ENCODE peak calls at places on chromosome 14, in seven cellular contexts. T is A549, W is ureter, Q is neural crest cell, U is psoas muscle, R is pancreas, P is astrocyte. V is an unnamed sample.

GRCh38 chr14:104803280-104803915 is 2.5 kb downstream of the ZBTB42 start:
- DNase-seq in P (no peak), W (no peak), U (no peak), R (peak; percentile 69), T (no peak), Q (no peak), V (no peak)

GRCh38 chr14:96181188-96181762 is 23.4 kb upstream of the BDKRB2 start:
- DNase-seq in Q (no peak), R (no peak), W (no peak), P (no peak), U (no peak), T (no peak), V (no peak)

GRCh38 chr14:93464271-93464670 is 33.5 kb downstream of the UNC79 start:
- DNase-seq in U (no peak), P (no peak), W (no peak), T (no peak), Q (no peak), R (no peak), V (peak; percentile 16)

GRCh38 chr14:44030963-44031362 is 476.1 kb downstream of the FSCB start:
- DNase-seq in P (no peak), Q (no peak), R (no peak), W (no peak), U (no peak), T (no peak), V (peak; percentile 18)

GRCh38 chr14:70809238-70810214 is at the start of gene MAP3K9:
- DNase-seq in Q (peak; percentile 85), T (peak; percentile 97), R (peak; percentile 99), W (peak; percentile 95), P (peak; percentile 85), U (peak; percentile 87), V (peak; percentile 100)

GRCh38 chr14:94115068-94115591 is 4.6 kb downstream of the IFI27 start:
- DNase-seq in T (no peak), P (no peak), Q (no peak), R (no peak), W (no peak), U (no peak), V (no peak)

GRCh38 chr14:99647407-99647806 is 2.5 kb downstream of the HHIPL1 start:
- DNase-seq in W (no peak), U (no peak), T (no peak), P (peak; percentile 73), R (no peak), Q (no peak), V (peak; percentile 40)

GRCh38 chr14:52241102-52241793 is 26.2 kb upstream of the PTGDR start:
- DNase-seq in T (no peak), Q (no peak), R (no peak), P (peak; percentile 73), U (no peak), W (no peak), V (no peak)

GRCh38 chr14:53411110-53411509 is 258.0 kb upstream of the DDHD1 start:
- DNase-seq in P (peak; percentile 91), U (no peak), T (no peak), Q (no peak), W (no peak), R (no peak), V (no peak)

GRCh38 chr14:42140831-42141279 is 534.2 kb downstream of the LRFN5 start:
- DNase-seq in W (no peak), U (no peak), Q (no peak), T (peak; percentile 4), P (peak; percentile 67), R (no peak), V (no peak)

GRCh38 chr14:63030113-63030512 is 15.1 kb downstream of the KCNH5 start:
- DNase-seq in U (no peak), R (no peak), T (no peak), P (no peak), Q (no peak), W (no peak), V (peak; percentile 59)

GRCh38 chr14:21136024-21136423 is 19.8 kb downstream of the OR5AU1 start:
- DNase-seq in P (peak; percentile 10), T (peak; percentile 50), Q (no peak), R (no peak), W (no peak), U (no peak), V (peak; percentile 19)

GRCh38 chr14:29262979-29263378 is 496.4 kb downstream of the FOXG1 start:
- DNase-seq in T (no peak), R (no peak), U (no peak), P (peak; percentile 46), Q (no peak), W (no peak), V (peak; percentile 14)

GRCh38 chr14:89648924-89649323 is 231.9 kb upstream of the FOXN3 start:
- DNase-seq in R (no peak), T (no peak), P (no peak), W (no peak), Q (no peak), U (no peak), V (no peak)

GRCh38 chr14:74949211-74949610 is 6.2 kb downstream of the PGF start:
- DNase-seq in R (peak; percentile 63), T (no peak), U (no peak), W (no peak), Q (no peak), P (no peak), V (no peak)

GRCh38 chr14:29803045-29803444 is 124.6 kb downstream of the PRKD1 start:
- DNase-seq in R (no peak), U (no peak), T (no peak), P (no peak), Q (no peak), W (no peak), V (no peak)

V was measured in mesendoderm.